ENCODE peak calls at places on chromosome 10, in five cellular contexts. One of them, this sample, is unnamed.

GRCh38 chr10:11236234-11236633 is 218.6 kb downstream of the CELF2 start:
- DNase-seq in GDM1: no peak
- DNase-seq in SK-MEL-5: no peak
- DNase-seq in kidney tubule cell: peak
- DNase-seq in NCI-H2081: no peak
- DNase-seq in this sample: no peak

GRCh38 chr10:15168296-15168780 is at the start of gene NMT2:
- DNase-seq in SK-MEL-5: peak
- DNase-seq in NCI-H2081: peak
- DNase-seq in kidney tubule cell: peak
- DNase-seq in GDM1: no peak
- DNase-seq in this sample: no peak

GRCh38 chr10:60943372-60944158 is 420 bp downstream of the RHOBTB1 start:
- DNase-seq in kidney tubule cell: peak
- DNase-seq in NCI-H2081: peak
- DNase-seq in SK-MEL-5: peak
- DNase-seq in GDM1: no peak
- DNase-seq in this sample: peak

GRCh38 chr10:7666253-7667023 is at the start of gene ITIH5:
- DNase-seq in GDM1: no peak
- DNase-seq in kidney tubule cell: no peak
- DNase-seq in NCI-H2081: no peak
- DNase-seq in SK-MEL-5: no peak
- DNase-seq in this sample: no peak

GRCh38 chr10:79904671-79905321 is 44.1 kb downstream of the SFTPD start:
- DNase-seq in kidney tubule cell: peak
- DNase-seq in NCI-H2081: peak
- DNase-seq in GDM1: peak
- DNase-seq in SK-MEL-5: peak
- DNase-seq in this sample: peak

GRCh38 chr10:129843131-129843541 is 120.9 kb downstream of the EBF3 start:
- DNase-seq in NCI-H2081: no peak
- DNase-seq in GDM1: no peak
- DNase-seq in kidney tubule cell: no peak
- DNase-seq in SK-MEL-5: no peak
- DNase-seq in this sample: no peak

GRCh38 chr10:47031953-47032465 is 120.8 kb downstream of the PTPN20 start:
- DNase-seq in NCI-H2081: no peak
- DNase-seq in SK-MEL-5: peak
- DNase-seq in kidney tubule cell: peak
- DNase-seq in GDM1: no peak
- DNase-seq in this sample: no peak

GRCh38 chr10:58868736-58869435 is 307.6 kb upstream of the PHYHIPL start:
- DNase-seq in NCI-H2081: no peak
- DNase-seq in SK-MEL-5: no peak
- DNase-seq in kidney tubule cell: no peak
- DNase-seq in GDM1: no peak
- DNase-seq in this sample: no peak

GRCh38 chr10:76352300-76352699 is 920.9 kb downstream of the LRMDA start:
- DNase-seq in kidney tubule cell: peak
- DNase-seq in GDM1: no peak
- DNase-seq in SK-MEL-5: no peak
- DNase-seq in NCI-H2081: no peak
- DNase-seq in this sample: no peak

GRCh38 chr10:22942437-22942836 is 14.6 kb downstream of the ARMC3 start:
- DNase-seq in kidney tubule cell: no peak
- DNase-seq in NCI-H2081: no peak
- DNase-seq in SK-MEL-5: no peak
- DNase-seq in GDM1: no peak
- DNase-seq in this sample: no peak

GRCh38 chr10:131855763-131856401 is 44.9 kb upstream of the PPP2R2D start:
- DNase-seq in NCI-H2081: no peak
- DNase-seq in kidney tubule cell: no peak
- DNase-seq in GDM1: no peak
- DNase-seq in SK-MEL-5: no peak
- DNase-seq in this sample: no peak

GRCh38 chr10:112859793-112860192 is 90.3 kb upstream of the TCF7L2 start:
- DNase-seq in NCI-H2081: no peak
- DNase-seq in kidney tubule cell: no peak
- DNase-seq in GDM1: no peak
- DNase-seq in SK-MEL-5: no peak
- DNase-seq in this sample: no peak